ENCODE peak calls at places on chromosomes 5 and 9, in five cellular contexts. A is ovary, W is tibial nerve, E is stomach, Q is uterus. Y is an unnamed sample.
A peak's percentile ranks its signal among the peaks of the same experiment; 100 is the strongest.

GRCh38 chr5:128674837-128675446 is 136.9 kb upstream of the FBN2 start:
- DNase-seq in A (no peak), W (peak; percentile 28), E (peak; percentile 35), Q (no peak), Y (no peak)

GRCh38 chr5:164119806-164120440 is 614.5 kb downstream of the MAT2B start:
- DNase-seq in A (no peak), W (no peak), E (no peak), Q (no peak), Y (no peak)

GRCh38 chr5:54090495-54091084 is 219.8 kb downstream of the ARL15 start:
- DNase-seq in A (no peak), W (no peak), E (no peak), Q (no peak), Y (no peak)

GRCh38 chr5:93782978-93783377 is 41.6 kb upstream of the POU5F2 start:
- DNase-seq in A (no peak), W (no peak), E (no peak), Q (no peak), Y (no peak)

GRCh38 chr9:110303136-110303535 is 34.5 kb downstream of the TXNDC8 start:
- DNase-seq in A (no peak), W (no peak), E (no peak), Q (no peak), Y (no peak)

GRCh38 chr9:122929803-122930354 is 1.4 kb downstream of the ZBTB26 start:
- DNase-seq in A (no peak), W (no peak), E (no peak), Q (no peak), Y (no peak)

GRCh38 chr9:3467593-3468219 is 58.1 kb downstream of the RFX3 start:
- DNase-seq in A (peak; percentile 51), W (peak; percentile 48), E (peak; percentile 51), Q (no peak), Y (peak; percentile 48)

GRCh38 chr9:135787317-135787716 is 85.3 kb downstream of the KCNT1 start:
- DNase-seq in A (no peak), W (no peak), E (no peak), Q (no peak), Y (no peak)

GRCh38 chr5:147303251-147303650 is 68.4 kb downstream of the STK32A start:
- DNase-seq in A (no peak), W (no peak), E (no peak), Q (no peak), Y (no peak)

GRCh38 chr5:78587775-78588291 is 60.7 kb downstream of the LHFPL2 start:
- DNase-seq in A (no peak), W (no peak), E (no peak), Q (no peak), Y (no peak)

GRCh38 chr9:109977521-109977920 is 197.5 kb downstream of the PALM2AKAP2 start:
- DNase-seq in A (no peak), W (no peak), E (no peak), Q (no peak), Y (no peak)

GRCh38 chr5:29150840-29151239 is 2042.6 kb upstream of the CDH6 start:
- DNase-seq in A (no peak), W (no peak), E (no peak), Q (no peak), Y (no peak)

GRCh38 chr9:133980864-133981588 is 11.1 kb downstream of the VAV2 start:
- DNase-seq in A (peak; percentile 17), W (no peak), E (no peak), Q (no peak), Y (peak; percentile 42)
- H3K4me1 ChIP-seq in A (peaks cover 11% of the 10 kb centered on the region), W (peaks cover 61% of the 10 kb centered on the region), E (peaks cover 44% of the 10 kb centered on the region), Q (no peaks in the 10 kb centered on the region), Y (no peaks in the 10 kb centered on the region)

DNA sequence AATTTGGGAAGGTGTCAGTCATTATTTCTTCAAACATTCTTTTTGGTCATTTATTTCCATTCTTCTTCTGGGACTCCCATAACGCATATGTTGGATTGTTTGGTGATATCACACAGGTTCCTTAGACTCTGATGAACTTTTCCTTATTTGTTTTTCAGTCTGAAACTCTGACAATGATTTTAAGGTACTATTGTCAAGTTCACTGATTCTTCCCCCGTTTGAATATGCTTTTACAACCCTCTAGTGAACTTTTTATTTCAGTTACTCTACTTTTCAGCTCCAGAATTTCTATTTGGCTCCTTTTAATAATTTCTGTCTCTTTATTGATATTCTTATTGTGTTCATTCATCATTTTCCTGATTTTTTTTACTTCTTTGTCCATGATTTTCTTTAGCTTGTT is 92.5 kb upstream of the RORB start:
- DNase-seq in A (no peak), W (no peak), E (no peak), Q (no peak), Y (no peak)
- TF ChIP-seq POLR2A in A (no peak), W (no peak), E (no peak), Q (no peak), Y (no peak)

GRCh38 chr5:177389368-177390169 is 5.3 kb downstream of the SLC34A1 start:
- DNase-seq in A (no peak), W (no peak), E (no peak), Q (no peak), Y (no peak)
- H3K27ac ChIP-seq in A (no peak overlapping the region), W (no peak overlapping the region), E (peak overlapping the region; percentile 5), Q (no peak overlapping the region), Y (no peak overlapping the region)

GRCh38 chr5:158917731-158918130 is 182.0 kb downstream of the EBF1 start:
- DNase-seq in A (no peak), W (no peak), E (no peak), Q (no peak), Y (no peak)

GRCh38 chr5:158910782-158911692 is 188.7 kb downstream of the EBF1 start:
- DNase-seq in A (no peak), W (no peak), E (no peak), Q (no peak), Y (no peak)

GRCh38 chr5:158914008-158914407 is 185.7 kb downstream of the EBF1 start:
- DNase-seq in A (no peak), W (no peak), E (no peak), Q (no peak), Y (no peak)

GRCh38 chr5:158908690-158909325 is 190.9 kb downstream of the EBF1 start:
- DNase-seq in A (no peak), W (no peak), E (no peak), Q (no peak), Y (no peak)

GRCh38 chr5:158911693-158912363 is 187.9 kb downstream of the EBF1 start:
- DNase-seq in A (no peak), W (no peak), E (no peak), Q (no peak), Y (no peak)
- H3K4me1 ChIP-seq in A (peaks cover 10% of the 10 kb centered on the region), W (peaks cover 12% of the 10 kb centered on the region), E (no peaks in the 10 kb centered on the region), Q (no peaks in the 10 kb centered on the region), Y (no peaks in the 10 kb centered on the region)

DNA sequence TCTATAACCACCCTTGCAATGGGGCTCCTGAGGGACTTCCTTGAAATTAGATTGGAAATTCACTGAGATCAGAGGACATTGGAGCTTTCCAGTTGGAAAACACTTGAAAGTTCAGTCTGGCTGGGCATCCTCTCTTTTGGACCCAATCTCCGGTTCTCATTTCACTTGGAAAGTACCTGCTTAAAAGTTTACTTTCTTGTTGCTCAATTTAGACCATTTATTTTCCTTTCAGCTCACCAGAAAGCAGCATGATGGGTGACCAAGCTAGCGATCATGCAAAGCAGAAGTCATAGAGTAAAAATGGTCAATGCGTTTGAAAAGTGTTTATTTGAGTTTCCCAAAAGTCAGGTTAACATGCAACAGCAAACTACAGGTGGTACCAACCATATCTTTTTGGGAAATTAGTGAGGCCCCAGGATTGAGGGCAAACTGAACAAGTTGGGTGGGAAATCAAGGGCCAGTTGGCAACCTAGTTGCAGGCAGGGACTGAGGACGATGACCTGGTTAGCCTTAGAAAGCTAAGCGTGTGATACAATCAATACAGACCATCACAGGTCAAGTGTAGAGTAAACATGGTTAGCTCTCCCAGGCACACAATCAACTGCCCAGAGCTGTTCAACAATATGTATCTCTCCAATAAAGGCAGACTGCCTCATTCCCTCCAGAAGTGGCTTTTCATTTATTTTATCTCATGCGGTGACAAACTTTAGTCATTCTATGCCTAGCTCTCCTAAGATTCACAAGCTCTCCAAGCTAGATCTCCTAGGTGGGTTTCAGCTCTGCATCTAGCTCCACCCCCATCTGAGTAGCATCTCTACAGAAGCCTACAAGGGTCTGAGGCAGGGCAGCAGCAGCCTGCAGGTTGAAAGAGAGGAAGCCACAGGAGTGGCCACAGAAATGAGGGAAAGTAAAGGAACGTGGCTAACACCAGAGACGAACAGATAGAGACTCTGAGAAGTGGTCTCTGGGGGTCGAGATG is 136.9 kb downstream of the UGCG start:
- DNase-seq in A (no peak), W (no peak), E (no peak), Q (no peak), Y (peak; percentile 78)
- TF ChIP-seq POLR2A in A (no peak), W (no peak), E (no peak), Q (no peak), Y (no peak)

GRCh38 chr5:79857692-79858091 is 133.4 kb downstream of the MTX3 start:
- DNase-seq in A (no peak), W (no peak), E (no peak), Q (no peak), Y (no peak)
- H3K27ac ChIP-seq in A (no peak overlapping the region), W (no peak overlapping the region), E (no peak overlapping the region), Q (no peak overlapping the region), Y (no peak overlapping the region)

GRCh38 chr5:179267671-179268071 is 77.6 kb downstream of the ADAMTS2 start:
- DNase-seq in A (peak; percentile 36), W (no peak), E (peak; percentile 23), Q (peak; percentile 13), Y (peak; percentile 46)

GRCh38 chr5:179264641-179265528 is 80.4 kb downstream of the ADAMTS2 start:
- DNase-seq in A (no peak), W (no peak), E (peak; percentile 24), Q (no peak), Y (peak; percentile 48)

GRCh38 chr5:179267071-179267670 is 78.1 kb downstream of the ADAMTS2 start:
- DNase-seq in A (no peak), W (no peak), E (peak; percentile 20), Q (peak; percentile 29), Y (peak; percentile 33)

GRCh38 chr5:179265529-179266290 is 79.6 kb downstream of the ADAMTS2 start:
- DNase-seq in A (peak; percentile 96), W (peak; percentile 87), E (peak; percentile 62), Q (peak; percentile 98), Y (peak; percentile 48)

DNA sequence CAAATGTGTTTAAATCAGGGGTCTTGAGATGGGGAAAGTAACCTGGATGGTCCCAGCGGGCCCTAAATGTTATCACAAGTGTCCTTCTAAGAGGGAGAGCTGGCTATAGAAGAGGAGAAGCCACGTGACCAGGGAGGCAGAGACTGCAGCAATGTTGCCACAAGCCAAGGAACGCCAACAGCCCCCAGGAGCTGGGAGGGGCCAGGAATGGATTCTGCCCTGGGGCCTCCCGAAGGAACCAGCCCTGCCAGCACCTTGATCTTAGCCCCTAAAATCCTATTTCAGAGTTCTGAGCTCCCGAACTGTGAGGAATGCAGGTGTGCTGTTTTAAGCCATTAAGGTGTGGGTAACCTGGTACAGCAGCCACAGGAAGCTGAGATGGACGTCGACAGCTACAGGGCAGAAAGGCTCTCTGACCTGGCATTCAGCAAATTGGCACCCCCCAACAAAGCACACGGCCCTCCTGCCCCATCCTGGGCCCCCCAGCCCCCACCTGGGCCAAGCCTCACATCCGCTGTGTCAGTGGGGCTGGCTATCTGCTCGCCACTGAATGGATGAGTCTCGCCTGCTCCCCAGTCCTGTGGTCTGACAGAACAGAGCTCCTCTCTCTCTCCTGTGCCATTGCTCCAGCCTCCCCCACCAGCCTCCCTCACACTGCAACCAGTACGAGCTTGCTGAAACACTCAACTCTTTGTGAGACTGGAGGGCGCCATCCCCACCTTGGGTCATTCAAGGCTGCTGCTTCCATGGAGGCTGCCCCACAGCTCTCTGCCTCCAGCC is 78.8 kb downstream of the ADAMTS2 start:
- DNase-seq in A (peak; percentile 40), W (no peak), E (peak; percentile 20), Q (peak; percentile 27), Y (peak; percentile 40)
- H3K4me1 ChIP-seq in A (peaks cover 48% of the 10 kb centered on the region), W (peaks cover 75% of the 10 kb centered on the region), E (peaks cover 42% of the 10 kb centered on the region), Q (peaks cover 31% of the 10 kb centered on the region), Y (no peaks in the 10 kb centered on the region)

Y was measured in right lobe of liver.